ENCODE peak calls at places on chromosomes 13 and 19, in five cellular contexts. N is thoracic aorta; C is ovary; B is stimulated activated naive B cell treated with anti-CD40 and anti-IgM and Interleukin-4, amounts not matched to agents 10 μg/mL and 1 μg/mL and 100 μg/mL, for 72 hours; V is hypothalamus. Z is an unnamed sample.

GRCh38 chr19:49428547-49429451 is 3.6 kb downstream of the GFY start:
- DNase-seq in N (no peak), V (no peak), C (no peak), B (no peak), Z (no peak)

GRCh38 chr19:2413159-2413558 is 14.2 kb downstream of the TIMM13 start:
- DNase-seq in V (no peak), C (no peak), B (no peak), N (no peak), Z (no peak)

GRCh38 chr13:46211521-46212351 is at the start of gene LRRC63:
- DNase-seq in B (peak), N (no peak), V (peak), C (peak), Z (peak)

GRCh38 chr19:14439014-14439413 is 5.9 kb downstream of the PKN1 start:
- DNase-seq in N (no peak), V (no peak), C (no peak), B (no peak), Z (no peak)

GRCh38 chr19:861756-862528 is 2.5 kb downstream of the CFD start:
- DNase-seq in C (peak), N (no peak), V (no peak), B (no peak), Z (peak)

GRCh38 chr19:20247016-20247683 is 80.1 kb downstream of the ZNF486 start:
- DNase-seq in C (peak), N (no peak), V (peak), B (peak), Z (no peak)

GRCh38 chr19:35774274-35775045 is 904 bp upstream of the ARHGAP33 start:
- DNase-seq in C (no peak), V (no peak), B (no peak), N (no peak), Z (no peak)

GRCh38 chr19:58498316-58499020 is 13.3 kb downstream of the SLC27A5 start:
- DNase-seq in C (peak), B (no peak), V (peak), N (no peak), Z (no peak)

GRCh38 chr13:42466609-42467008 is 107.3 kb upstream of the TNFSF11 start:
- DNase-seq in C (no peak), V (no peak), B (no peak), N (no peak), Z (no peak)

GRCh38 chr13:108987945-108988344 is 358.5 kb downstream of the MYO16 start:
- DNase-seq in V (no peak), C (no peak), N (no peak), B (no peak), Z (no peak)

Z was measured in GM19239.